ENCODE peak calls at places on chromosomes 7 and 10, in five cellular contexts. S, K, E, P and O are unnamed samples.

GRCh38 chr7:136555933-136556332 is 312.5 kb upstream of the CHRM2 start:
- DNase-seq in K (peak; percentile 50), S (no peak), E (no peak), P (no peak), O (no peak)

GRCh38 chr10:23965123-23965522 is 243.8 kb upstream of the KIAA1217 start:
- DNase-seq in E (no peak), K (no peak), P (no peak), S (no peak), O (no peak)

GRCh38 chr10:11757452-11757819 is 15.3 kb downstream of the ECHDC3 start:
- DNase-seq in P (no peak), E (peak; percentile 97), K (no peak), S (peak; percentile 98), O (peak; percentile 97)

GRCh38 chr7:88183051-88183450 is 36.8 kb downstream of the SRI start:
- DNase-seq in E (no peak), K (no peak), S (no peak), P (no peak), O (no peak)

GRCh38 chr7:37247881-37248280 is 200.8 kb downstream of the ELMO1 start:
- DNase-seq in E (peak; percentile 63), K (no peak), S (peak; percentile 28), P (no peak), O (peak; percentile 51)

GRCh38 chr7:22318376-22318775 is 38.6 kb downstream of the RAPGEF5 start:
- DNase-seq in E (no peak), K (no peak), P (no peak), S (no peak), O (no peak)

GRCh38 chr7:155482511-155483183 is 24.7 kb downstream of the EN2 start:
- DNase-seq in S (no peak), P (peak; percentile 45), K (no peak), E (no peak), O (no peak)

GRCh38 chr10:6212266-6212640 is 9.5 kb downstream of the PFKFB3 start:
- DNase-seq in S (no peak), E (no peak), K (no peak), P (no peak), O (no peak)

GRCh38 chr10:126924915-126925300 is 19.7 kb downstream of the DOCK1 start:
- DNase-seq in P (no peak), K (no peak), S (peak; percentile 41), E (peak; percentile 55), O (peak; percentile 41)

GRCh38 chr7:38873433-38873832 is 35.6 kb downstream of the VPS41 start:
- DNase-seq in S (no peak), E (no peak), K (no peak), P (no peak), O (no peak)

GRCh38 chr7:117659453-117660086 is 179.7 kb downstream of the CFTR start:
- DNase-seq in K (no peak), S (peak; percentile 50), P (no peak), E (peak; percentile 61), O (no peak)

GRCh38 chr7:6709808-6710207 is 3.1 kb upstream of the ZNF12 start:
- DNase-seq in E (no peak), S (no peak), K (no peak), P (peak; percentile 52), O (no peak)

GRCh38 chr10:24238527-24239247 is 29.7 kb downstream of the KIAA1217 start:
- DNase-seq in E (no peak), K (peak; percentile 0), S (no peak), P (no peak), O (no peak)

GRCh38 chr10:132798403-132798802 is 12.5 kb upstream of the NKX6-2 start:
- DNase-seq in S (no peak), E (no peak), P (no peak), K (no peak), O (no peak)

GRCh38 chr10:115706482-115707076 is 566.4 kb downstream of the GFRA1 start:
- DNase-seq in E (peak; percentile 39), P (no peak), K (no peak), S (peak; percentile 44), O (peak; percentile 51)